ENCODE peak calls at places on chromosome 12, in nine cellular contexts. H, A, S, P, W, U, N, M and O are unnamed samples.

GRCh38 chr12:93100610-93101009 is 171.5 kb upstream of the EEA1 start:
- DNase-seq in W (no peak), N (no peak), H (peak; percentile 26), S (peak; percentile 51), M (peak; percentile 52), A (no peak), P (no peak), U (no peak), O (no peak)

GRCh38 chr12:80173465-80173864 is 74.1 kb downstream of the OTOGL start:
- DNase-seq in S (no peak), N (no peak), U (no peak), M (no peak), W (no peak), H (no peak), A (no peak), P (no peak), O (no peak)

GRCh38 chr12:53345486-53346195 is 9.5 kb upstream of the SP7 start:
- DNase-seq in A (no peak), N (no peak), W (no peak), M (peak; percentile 83), U (no peak), H (peak; percentile 60), P (peak; percentile 70), S (peak; percentile 80), O (no peak)

GRCh38 chr12:109820921-109821381 is 12.2 kb downstream of the TRPV4 start:
- DNase-seq in N (no peak), H (no peak), P (no peak), W (no peak), U (no peak), S (no peak), A (no peak), M (no peak), O (no peak)

GRCh38 chr12:127078577-127079350 is 1188.2 kb upstream of the TMEM132C start:
- DNase-seq in S (no peak), U (no peak), A (no peak), P (peak; percentile 59), N (no peak), H (peak; percentile 2), W (no peak), M (peak; percentile 43), O (no peak)

GRCh38 chr12:132489078-132489601 is 811 bp upstream of the FBRSL1 start:
- DNase-seq in W (no peak), H (no peak), U (no peak), A (no peak), P (no peak), N (no peak), S (no peak), M (no peak), O (peak; percentile 44)

GRCh38 chr12:49609059-49609874 is 3.8 kb upstream of the FAM186B start:
- DNase-seq in M (no peak), W (no peak), N (no peak), P (no peak), A (no peak), U (no peak), H (no peak), S (no peak), O (no peak)

GRCh38 chr12:57276935-57277563 is 26.1 kb upstream of the STAC3 start:
- DNase-seq in N (no peak), H (peak; percentile 23), A (no peak), S (peak; percentile 52), M (peak; percentile 25), U (no peak), W (no peak), P (peak; percentile 40), O (peak; percentile 31)

GRCh38 chr12:319116-319515 is 56.5 kb upstream of the SLC6A13 start:
- DNase-seq in M (peak; percentile 24), N (no peak), H (no peak), P (no peak), U (no peak), W (no peak), S (no peak), A (no peak), O (no peak)

GRCh38 chr12:323507-323906 is 60.9 kb upstream of the SLC6A13 start:
- DNase-seq in A (no peak), N (no peak), U (no peak), M (no peak), H (no peak), P (no peak), S (no peak), W (no peak), O (no peak)

GRCh38 chr12:325886-326285 is 63.2 kb downstream of the KDM5A start:
- DNase-seq in U (no peak), H (peak; percentile 2), W (no peak), P (no peak), S (no peak), A (no peak), M (peak; percentile 44), N (no peak), O (no peak)

DNA sequence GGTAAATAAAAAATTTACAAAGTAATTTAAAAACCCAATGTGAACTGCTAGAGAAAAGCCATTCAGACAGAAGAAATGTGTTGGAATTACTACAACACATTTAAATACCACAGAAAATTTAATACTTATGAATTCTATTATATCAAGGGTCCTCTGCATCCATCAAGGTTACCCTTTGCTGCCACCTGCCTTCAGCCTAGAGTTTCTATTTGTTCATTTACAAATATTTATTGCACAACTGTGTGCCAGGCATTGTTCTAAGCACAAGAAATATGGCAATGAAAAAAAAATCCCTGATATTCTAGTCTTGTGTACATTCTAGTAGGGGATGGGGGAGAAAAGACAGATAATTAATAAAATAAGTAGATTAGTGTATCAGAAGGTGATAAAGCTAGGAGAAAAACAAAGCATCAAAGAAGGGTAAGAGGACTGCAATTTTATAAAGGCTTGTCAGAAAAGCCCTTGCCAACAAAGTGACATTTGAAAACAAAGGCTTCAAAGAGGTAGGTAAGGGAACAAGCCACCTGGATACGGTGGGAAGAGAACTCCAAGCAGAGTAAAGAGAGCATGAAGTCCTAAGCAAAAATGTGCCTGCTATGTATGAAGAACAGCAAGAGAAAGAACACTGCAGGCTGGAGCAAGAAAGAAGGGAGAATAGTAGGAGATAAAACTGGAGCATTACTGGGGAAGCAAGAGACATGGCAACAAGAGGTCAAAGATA is 59.1 kb upstream of the SLC6A13 start:
- DNase-seq in N (no peak), M (peak; percentile 15), H (no peak), W (no peak), U (no peak), P (peak; percentile 7), A (no peak), S (peak; percentile 15), O (no peak)
- TF ChIP-seq CTCF in N (peak; percentile 16), M (peak; percentile 5), H (no peak), W (no peak), U (no peak), P (no peak), A (no peak), S (peak; percentile 22), O (no peak)

DNA sequence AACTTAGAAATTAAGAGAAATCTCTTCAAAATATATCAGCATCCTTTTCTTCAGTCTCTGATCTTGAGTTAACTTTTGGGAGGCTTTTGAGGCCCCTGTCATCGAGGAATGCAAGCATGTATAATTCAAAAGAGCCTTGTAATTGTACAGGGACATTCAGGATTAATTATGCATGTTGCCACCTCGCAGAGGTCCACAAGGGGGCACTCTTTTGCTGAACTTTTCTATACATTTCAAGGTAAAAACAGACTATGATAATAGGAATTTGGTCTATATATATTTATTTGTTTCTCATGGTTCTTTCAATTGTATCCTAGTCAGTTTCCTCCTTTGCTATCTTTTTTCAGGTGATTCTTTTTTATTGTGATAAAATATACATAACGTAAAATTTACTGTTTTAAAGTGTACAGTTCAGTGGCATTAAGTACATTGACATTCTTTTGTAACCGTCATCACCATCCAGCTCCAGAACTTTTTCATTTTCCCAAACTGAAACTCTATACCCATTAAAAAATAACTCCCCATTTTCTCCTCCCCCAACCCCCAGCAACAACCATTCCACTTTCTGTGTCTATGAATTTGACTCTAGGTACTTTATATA is 47.0 kb upstream of the SLC2A13 start:
- DNase-seq in S (peak; percentile 56), W (no peak), N (no peak), A (peak; percentile 54), M (peak; percentile 43), P (peak; percentile 71), H (peak; percentile 25), U (no peak), O (peak; percentile 70)
- H3K4me3 ChIP-seq in S (no peak overlapping the region), W (no peak overlapping the region), N (no peak overlapping the region), A (no peak overlapping the region), M (no peak overlapping the region), P (no peak overlapping the region), H (no peak overlapping the region), U (no peak overlapping the region), O (no peak overlapping the region)

GRCh38 chr12:42794811-42795210 is 205.3 kb upstream of the PRICKLE1 start:
- DNase-seq in W (no peak), P (no peak), S (peak; percentile 55), H (peak; percentile 76), A (no peak), M (peak; percentile 3), N (no peak), U (no peak), O (no peak)

GRCh38 chr12:42789808-42790760 is 200.5 kb upstream of the PRICKLE1 start:
- DNase-seq in A (no peak), U (no peak), S (peak; percentile 45), H (no peak), W (no peak), P (peak; percentile 43), M (no peak), N (no peak), O (no peak)

GRCh38 chr12:42790761-42791151 is 201.2 kb upstream of the PRICKLE1 start:
- DNase-seq in N (no peak), S (peak; percentile 65), A (no peak), U (no peak), M (peak; percentile 38), P (peak; percentile 78), W (no peak), H (peak; percentile 85), O (no peak)

GRCh38 chr12:42791399-42791798 is 201.9 kb upstream of the PRICKLE1 start:
- DNase-seq in H (no peak), A (no peak), U (no peak), S (no peak), P (no peak), M (no peak), N (no peak), W (no peak), O (no peak)

GRCh38 chr12:42792265-42792664 is 202.7 kb upstream of the PRICKLE1 start:
- DNase-seq in S (no peak), N (no peak), A (no peak), W (no peak), H (no peak), U (no peak), P (no peak), M (no peak), O (no peak)
- TF ChIP-seq CTCF in S (no peak), N (no peak), A (no peak), W (no peak), H (no peak), U (no peak), P (no peak), M (no peak), O (no peak)

DNA sequence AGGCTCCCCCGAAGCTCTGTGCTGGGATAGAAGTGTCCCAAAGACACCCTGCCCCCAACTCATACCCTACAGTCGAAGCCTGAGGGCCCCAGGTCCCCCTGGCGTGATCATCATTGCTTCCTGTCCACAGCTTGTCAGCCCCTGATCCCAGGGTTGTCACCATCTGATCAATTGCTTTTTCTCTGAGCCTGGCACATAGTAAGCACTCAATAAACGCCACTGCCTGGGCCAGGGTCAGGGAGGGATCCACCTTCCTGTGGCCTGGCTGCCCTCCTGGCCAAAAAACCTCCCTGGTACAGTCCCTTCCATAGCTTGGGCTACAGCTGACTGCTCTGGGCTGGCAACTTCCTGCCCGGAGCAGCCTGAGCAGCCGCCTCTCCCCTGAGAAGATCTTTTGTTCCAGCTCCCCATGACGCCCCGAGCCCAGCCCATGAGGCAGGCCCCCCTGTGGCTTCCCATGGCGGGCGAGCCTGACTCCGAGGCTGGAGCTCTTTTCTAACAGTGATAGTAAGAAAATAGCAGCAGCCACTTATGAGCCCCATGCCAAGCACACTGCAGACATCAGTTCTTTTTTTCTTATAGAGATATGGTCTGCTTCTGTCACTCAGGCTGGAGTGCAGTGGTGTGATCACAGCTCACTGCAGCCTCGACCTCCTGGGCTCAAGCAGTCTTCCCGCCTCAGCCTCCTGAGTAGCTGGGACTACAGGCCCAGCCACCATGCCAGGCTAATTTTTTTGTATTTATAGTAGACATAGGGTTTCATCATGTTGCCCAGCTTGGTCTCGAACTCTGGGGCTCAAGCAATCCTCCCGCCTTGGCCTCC is 6.5 kb downstream of the SH2B3 start:
- DNase-seq in P (no peak), H (no peak), N (no peak), A (no peak), W (no peak), U (no peak), S (no peak), M (no peak), O (no peak)
- H3K4me3 ChIP-seq in P (no peak overlapping the region), H (no peak overlapping the region), N (no peak overlapping the region), A (no peak overlapping the region), W (peak overlapping the region; percentile 58), U (no peak overlapping the region), S (no peak overlapping the region), M (no peak overlapping the region), O (no peak overlapping the region)